ENCODE peak calls at places on chromosomes 11 and 22, in five cellular contexts. One of them, this sample, is unnamed.

GRCh38 chr22:19912236-19912999 is 29.2 kb upstream of the COMT start:
- DNase-seq in NCI-H2029: no peak
- DNase-seq in body of pancreas: no peak
- DNase-seq in kidney tubule cell: no peak
- DNase-seq in T-cell: no peak
- DNase-seq in this sample: no peak

GRCh38 chr11:22192642-22193347 is at the start of gene ANO5:
- DNase-seq in NCI-H2029: peak
- DNase-seq in body of pancreas: peak
- DNase-seq in kidney tubule cell: peak
- DNase-seq in T-cell: no peak
- DNase-seq in this sample: no peak

GRCh38 chr11:44917741-44918140 is 32.9 kb downstream of the TP53I11 start:
- DNase-seq in NCI-H2029: no peak
- DNase-seq in body of pancreas: no peak
- DNase-seq in kidney tubule cell: no peak
- DNase-seq in T-cell: no peak
- DNase-seq in this sample: no peak

GRCh38 chr22:19150482-19151328 is 613 bp upstream of the GSC2 start:
- DNase-seq in NCI-H2029: no peak
- DNase-seq in body of pancreas: no peak
- DNase-seq in kidney tubule cell: no peak
- DNase-seq in T-cell: no peak
- DNase-seq in this sample: no peak

GRCh38 chr11:85682330-85683305 is 3.4 kb downstream of the CCDC89 start:
- DNase-seq in NCI-H2029: peak
- DNase-seq in body of pancreas: peak
- DNase-seq in kidney tubule cell: peak
- DNase-seq in T-cell: peak
- DNase-seq in this sample: peak

GRCh38 chr11:25943777-25944661 is 387.9 kb upstream of the ANO3 start:
- DNase-seq in NCI-H2029: no peak
- DNase-seq in body of pancreas: no peak
- DNase-seq in kidney tubule cell: no peak
- DNase-seq in T-cell: no peak
- DNase-seq in this sample: no peak

GRCh38 chr22:26322179-26322905 is 106.7 kb upstream of the ASPHD2 start:
- DNase-seq in NCI-H2029: no peak
- DNase-seq in body of pancreas: no peak
- DNase-seq in kidney tubule cell: peak
- DNase-seq in T-cell: no peak
- DNase-seq in this sample: no peak

GRCh38 chr11:60872952-60873524 is 5.7 kb downstream of the ZP1 start:
- DNase-seq in NCI-H2029: no peak
- DNase-seq in body of pancreas: no peak
- DNase-seq in kidney tubule cell: peak
- DNase-seq in T-cell: peak
- DNase-seq in this sample: no peak

GRCh38 chr22:29359469-29359868 is 28.9 kb downstream of the AP1B1 start:
- DNase-seq in NCI-H2029: no peak
- DNase-seq in body of pancreas: peak
- DNase-seq in kidney tubule cell: peak
- DNase-seq in T-cell: no peak
- DNase-seq in this sample: no peak

GRCh38 chr22:36027960-36028645 is 521 bp downstream of the RBFOX2 start:
- DNase-seq in NCI-H2029: peak
- DNase-seq in body of pancreas: peak
- DNase-seq in kidney tubule cell: no peak
- DNase-seq in T-cell: no peak
- DNase-seq in this sample: no peak

This sample was measured in CD4-positive, alpha-beta T cell.